ENCODE peak calls at places on chromosomes 1 and 21, in five cellular contexts. X is prostate gland, H is adrenal gland, N is Peyer's patch, O is tibial nerve. G is an unnamed sample.

GRCh38 chr1:205398586-205398985 is 23.3 kb downstream of the LEMD1 start:
- DNase-seq in X (no peak), H (no peak), N (no peak), O (no peak), G (no peak)

GRCh38 chr21:31222142-31222541 is 121.9 kb downstream of the TIAM1 start:
- DNase-seq in X (no peak), H (no peak), N (no peak), O (no peak), G (no peak)

GRCh38 chr1:117570988-117571409 is 34.8 kb upstream of the TENT5C start:
- DNase-seq in X (peak), H (no peak), N (peak), O (no peak), G (no peak)

GRCh38 chr21:44423941-44424607 is 31.2 kb upstream of the LRRC3 start:
- DNase-seq in X (no peak), H (no peak), N (no peak), O (peak), G (no peak)

GRCh38 chr1:92094595-92094994 is 14.4 kb downstream of the BTBD8 start:
- DNase-seq in X (no peak), H (no peak), N (no peak), O (no peak), G (no peak)

GRCh38 chr1:7159116-7159781 is 374.0 kb downstream of the CAMTA1 start:
- DNase-seq in X (no peak), H (no peak), N (no peak), O (no peak), G (no peak)

GRCh38 chr21:39064325-39065012 is 118.8 kb downstream of the PSMG1 start:
- DNase-seq in X (no peak), H (no peak), N (no peak), O (no peak), G (no peak)

GRCh38 chr1:245995474-245995873 is 511.6 kb downstream of the SMYD3 start:
- DNase-seq in X (no peak), H (no peak), N (no peak), O (no peak), G (no peak)

GRCh38 chr1:1438531-1439381 is 3.3 kb downstream of the VWA1 start:
- DNase-seq in X (no peak), H (no peak), N (no peak), O (no peak), G (no peak)

GRCh38 chr21:36065497-36066036 is 4.3 kb upstream of the CBR1 start:
- DNase-seq in X (no peak), H (peak), N (no peak), O (no peak), G (no peak)

GRCh38 chr21:29718081-29718815 is 221.5 kb downstream of the GRIK1 start:
- DNase-seq in X (no peak), H (no peak), N (no peak), O (no peak), G (no peak)

GRCh38 chr21:42847726-42848125 is 31.6 kb downstream of the WDR4 start:
- DNase-seq in X (no peak), H (no peak), N (no peak), O (no peak), G (no peak)

GRCh38 chr1:187229496-187229895 is 400.7 kb downstream of the PLA2G4A start:
- DNase-seq in X (no peak), H (no peak), N (no peak), O (no peak), G (no peak)

GRCh38 chr1:117754061-117754969 is 148.5 kb downstream of the TENT5C start:
- DNase-seq in X (peak), H (peak), N (peak), O (no peak), G (peak)

GRCh38 chr21:28884481-28884880 is 108.2 kb downstream of the LTN1 start:
- DNase-seq in X (no peak), H (no peak), N (no peak), O (no peak), G (no peak)

GRCh38 chr1:110125810-110126209 is 13.6 kb downstream of the UBL4B start:
- DNase-seq in X (no peak), H (no peak), N (no peak), O (no peak), G (no peak)

GRCh38 chr21:42161957-42162681 is 56.8 kb upstream of the ABCG1 start:
- DNase-seq in X (no peak), H (no peak), N (peak), O (no peak), G (no peak)

GRCh38 chr1:176801553-176802020 is 338.6 kb downstream of the PAPPA2 start:
- DNase-seq in X (no peak), H (no peak), N (no peak), O (no peak), G (no peak)

GRCh38 chr1:75083848-75084514 is 50.2 kb upstream of the LHX8 start:
- DNase-seq in X (no peak), H (no peak), N (no peak), O (no peak), G (no peak)

GRCh38 chr1:84103197-84103992 is 40.7 kb upstream of the PRKACB start:
- DNase-seq in X (no peak), H (peak), N (no peak), O (no peak), G (peak)

GRCh38 chr1:164648211-164649080 is 89.5 kb downstream of the PBX1 start:
- DNase-seq in X (no peak), H (peak), N (no peak), O (no peak), G (no peak)

GRCh38 chr1:230085178-230085515 is 18.1 kb downstream of the GALNT2 start:
- DNase-seq in X (no peak), H (no peak), N (no peak), O (no peak), G (no peak)

GRCh38 chr1:230083053-230083452 is 16.0 kb downstream of the GALNT2 start:
- DNase-seq in X (no peak), H (no peak), N (no peak), O (no peak), G (no peak)

GRCh38 chr1:230086152-230086551 is 19.1 kb downstream of the GALNT2 start:
- DNase-seq in X (no peak), H (no peak), N (no peak), O (no peak), G (no peak)

GRCh38 chr1:230083746-230084407 is 16.8 kb downstream of the GALNT2 start:
- DNase-seq in X (no peak), H (no peak), N (no peak), O (no peak), G (no peak)

GRCh38 chr1:230084408-230085177 is 17.6 kb downstream of the GALNT2 start:
- DNase-seq in X (peak), H (peak), N (no peak), O (peak), G (peak)
- H3K4me3 ChIP-seq in X (no peak), H (no peak), N (no peak), O (no peak), G (no peak)

GRCh38 chr1:206469933-206470691 is at the start of gene IKBKE:
- DNase-seq in X (peak), H (peak), N (peak), O (no peak), G (peak)
- TF ChIP-seq POLR2A in X (no peak), H (no peak), N (no peak), O (no peak), G (no peak)

GRCh38 chr1:66012076-66012769 is 219.5 kb downstream of the PDE4B start:
- DNase-seq in X (no peak), H (no peak), N (no peak), O (no peak), G (no peak)

GRCh38 chr1:66013371-66013770 is 220.7 kb downstream of the PDE4B start:
- DNase-seq in X (no peak), H (no peak), N (no peak), O (no peak), G (no peak)
- H3K27ac ChIP-seq in X (no peak), H (no peak), N (no peak), O (no peak), G (no peak)

GRCh38 chr1:24866211-24867063 is 63.6 kb downstream of the RUNX3 start:
- DNase-seq in X (no peak), H (no peak), N (no peak), O (no peak), G (no peak)

GRCh38 chr1:24862775-24863483 is 67.1 kb downstream of the RUNX3 start:
- DNase-seq in X (no peak), H (no peak), N (no peak), O (no peak), G (no peak)

GRCh38 chr1:24865587-24865986 is 64.5 kb downstream of the RUNX3 start:
- DNase-seq in X (no peak), H (no peak), N (no peak), O (no peak), G (no peak)

GRCh38 chr1:24865168-24865567 is 64.9 kb downstream of the RUNX3 start:
- DNase-seq in X (no peak), H (no peak), N (no peak), O (no peak), G (no peak)

GRCh38 chr1:24864409-24864808 is 65.7 kb downstream of the RUNX3 start:
- DNase-seq in X (peak), H (no peak), N (no peak), O (no peak), G (no peak)
- H3K4me3 ChIP-seq in X (no peak), H (no peak), N (no peak), O (no peak), G (no peak)

GRCh38 chr1:204356997-204357396 is 2.7 kb downstream of the PLEKHA6 start:
- DNase-seq in X (no peak), H (no peak), N (no peak), O (no peak), G (no peak)
- TF ChIP-seq POLR2A in X (no peak), H (no peak), N (no peak), O (no peak), G (no peak)

GRCh38 chr1:212665241-212666115 is 34.2 kb downstream of the BATF3 start:
- DNase-seq in X (peak), H (peak), N (peak), O (peak), G (peak)
- H3K27ac ChIP-seq in X (peak), H (peak), N (peak), O (no peak), G (no peak)

G was measured in ovary.